ENCODE peak calls at places on chromosomes 3 and 15, in ten cellular contexts. One of them, this sample, is unnamed.

GRCh38 chr15:100204211-100204610 is 137.6 kb downstream of the ADAMTS17 start:
- DNase-seq in bronchial epithelial cell: no peak
- DNase-seq in fibroblast of lung: no peak
- DNase-seq in MM.1S: no peak
- DNase-seq in transverse colon: no peak
- DNase-seq in GM13977: no peak
- DNase-seq in neural crest cell: no peak
- DNase-seq in NB4: no peak
- DNase-seq in cardiac muscle cell: no peak
- DNase-seq in hepatocyte: no peak
- DNase-seq in this sample: no peak

GRCh38 chr15:52438047-52438446 is 90.6 kb downstream of the MYO5A start:
- DNase-seq in bronchial epithelial cell: peak; percentile 84
- DNase-seq in fibroblast of lung: no peak
- DNase-seq in MM.1S: no peak
- DNase-seq in transverse colon: no peak
- DNase-seq in GM13977: no peak
- DNase-seq in neural crest cell: no peak
- DNase-seq in NB4: peak; percentile 77
- DNase-seq in cardiac muscle cell: peak; percentile 65
- DNase-seq in hepatocyte: no peak
- DNase-seq in this sample: no peak

GRCh38 chr3:138351916-138352555 is 3.7 kb downstream of the MRAS start:
- DNase-seq in bronchial epithelial cell: no peak
- DNase-seq in fibroblast of lung: no peak
- DNase-seq in MM.1S: no peak
- DNase-seq in transverse colon: no peak
- DNase-seq in GM13977: no peak
- DNase-seq in neural crest cell: no peak
- DNase-seq in NB4: no peak
- DNase-seq in cardiac muscle cell: no peak
- DNase-seq in hepatocyte: no peak
- DNase-seq in this sample: no peak

GRCh38 chr3:104951426-104951825 is 415.3 kb upstream of the ALCAM start:
- DNase-seq in bronchial epithelial cell: peak; percentile 35
- DNase-seq in fibroblast of lung: peak; percentile 19
- DNase-seq in MM.1S: no peak
- DNase-seq in transverse colon: no peak
- DNase-seq in GM13977: no peak
- DNase-seq in neural crest cell: no peak
- DNase-seq in NB4: no peak
- DNase-seq in cardiac muscle cell: peak; percentile 20
- DNase-seq in hepatocyte: no peak
- DNase-seq in this sample: no peak

GRCh38 chr15:68230157-68231100 is 901 bp upstream of the CLN6 start:
- DNase-seq in bronchial epithelial cell: no peak
- DNase-seq in fibroblast of lung: no peak
- DNase-seq in MM.1S: no peak
- DNase-seq in transverse colon: peak; percentile 30
- DNase-seq in GM13977: peak; percentile 37
- DNase-seq in neural crest cell: no peak
- DNase-seq in NB4: peak; percentile 23
- DNase-seq in cardiac muscle cell: no peak
- DNase-seq in hepatocyte: no peak
- DNase-seq in this sample: peak; percentile 75

GRCh38 chr15:47196057-47196456 is 521.2 kb upstream of the SEMA6D start:
- DNase-seq in bronchial epithelial cell: peak; percentile 77
- DNase-seq in fibroblast of lung: peak; percentile 91
- DNase-seq in MM.1S: peak; percentile 83
- DNase-seq in transverse colon: peak; percentile 75
- DNase-seq in GM13977: peak; percentile 38
- DNase-seq in neural crest cell: peak; percentile 75
- DNase-seq in NB4: peak; percentile 74
- DNase-seq in cardiac muscle cell: peak; percentile 93
- DNase-seq in hepatocyte: peak; percentile 90
- DNase-seq in this sample: no peak

GRCh38 chr3:21835266-21835665 is 84.3 kb upstream of the ZNF385D start:
- DNase-seq in bronchial epithelial cell: peak; percentile 18
- DNase-seq in fibroblast of lung: peak; percentile 58
- DNase-seq in MM.1S: no peak
- DNase-seq in transverse colon: no peak
- DNase-seq in GM13977: no peak
- DNase-seq in neural crest cell: no peak
- DNase-seq in NB4: no peak
- DNase-seq in cardiac muscle cell: no peak
- DNase-seq in hepatocyte: no peak
- DNase-seq in this sample: no peak

GRCh38 chr15:88604972-88605506 is 16.1 kb upstream of the AEN start:
- DNase-seq in bronchial epithelial cell: no peak
- DNase-seq in fibroblast of lung: no peak
- DNase-seq in MM.1S: no peak
- DNase-seq in transverse colon: no peak
- DNase-seq in GM13977: no peak
- DNase-seq in neural crest cell: no peak
- DNase-seq in NB4: no peak
- DNase-seq in cardiac muscle cell: no peak
- DNase-seq in hepatocyte: no peak
- DNase-seq in this sample: no peak

GRCh38 chr15:52491460-52491859 is 37.2 kb downstream of the MYO5A start:
- DNase-seq in bronchial epithelial cell: no peak
- DNase-seq in fibroblast of lung: no peak
- DNase-seq in MM.1S: no peak
- DNase-seq in transverse colon: no peak
- DNase-seq in GM13977: no peak
- DNase-seq in neural crest cell: no peak
- DNase-seq in NB4: no peak
- DNase-seq in cardiac muscle cell: peak; percentile 13
- DNase-seq in hepatocyte: no peak
- DNase-seq in this sample: no peak

GRCh38 chr3:53134631-53135232 is 4.5 kb upstream of the RFT1 start:
- DNase-seq in bronchial epithelial cell: peak; percentile 58
- DNase-seq in fibroblast of lung: peak; percentile 74
- DNase-seq in MM.1S: peak; percentile 73
- DNase-seq in transverse colon: peak; percentile 89
- DNase-seq in GM13977: peak; percentile 82
- DNase-seq in neural crest cell: peak; percentile 56
- DNase-seq in NB4: peak; percentile 84
- DNase-seq in cardiac muscle cell: peak; percentile 83
- DNase-seq in hepatocyte: peak; percentile 85
- DNase-seq in this sample: no peak

GRCh38 chr3:107216711-107217110 is 160.5 kb upstream of the CCDC54 start:
- DNase-seq in bronchial epithelial cell: peak; percentile 85
- DNase-seq in fibroblast of lung: peak; percentile 99
- DNase-seq in MM.1S: no peak
- DNase-seq in transverse colon: no peak
- DNase-seq in GM13977: no peak
- DNase-seq in neural crest cell: no peak
- DNase-seq in NB4: no peak
- DNase-seq in cardiac muscle cell: peak; percentile 99
- DNase-seq in hepatocyte: peak; percentile 30
- DNase-seq in this sample: no peak

GRCh38 chr3:36988336-36988735 is 4.6 kb downstream of the EPM2AIP1 start:
- DNase-seq in bronchial epithelial cell: no peak
- DNase-seq in fibroblast of lung: no peak
- DNase-seq in MM.1S: no peak
- DNase-seq in transverse colon: no peak
- DNase-seq in GM13977: no peak
- DNase-seq in neural crest cell: no peak
- DNase-seq in NB4: no peak
- DNase-seq in cardiac muscle cell: no peak
- DNase-seq in hepatocyte: no peak
- DNase-seq in this sample: no peak

GRCh38 chr15:32866486-32867312 is 148.9 kb downstream of the GREM1 start:
- DNase-seq in bronchial epithelial cell: peak; percentile 23
- DNase-seq in fibroblast of lung: no peak
- DNase-seq in MM.1S: no peak
- DNase-seq in transverse colon: no peak
- DNase-seq in GM13977: no peak
- DNase-seq in neural crest cell: no peak
- DNase-seq in NB4: peak; percentile 65
- DNase-seq in cardiac muscle cell: no peak
- DNase-seq in hepatocyte: no peak
- DNase-seq in this sample: no peak

GRCh38 chr3:114644372-114644771 is 350.5 kb downstream of the TIGIT start:
- DNase-seq in bronchial epithelial cell: peak; percentile 40
- DNase-seq in fibroblast of lung: no peak
- DNase-seq in MM.1S: no peak
- DNase-seq in transverse colon: no peak
- DNase-seq in GM13977: no peak
- DNase-seq in neural crest cell: no peak
- DNase-seq in NB4: no peak
- DNase-seq in cardiac muscle cell: no peak
- DNase-seq in hepatocyte: no peak
- DNase-seq in this sample: no peak

GRCh38 chr3:66012711-66013110 is 26.0 kb downstream of the MAGI1 start:
- DNase-seq in bronchial epithelial cell: no peak
- DNase-seq in fibroblast of lung: no peak
- DNase-seq in MM.1S: no peak
- DNase-seq in transverse colon: no peak
- DNase-seq in GM13977: no peak
- DNase-seq in neural crest cell: no peak
- DNase-seq in NB4: no peak
- DNase-seq in cardiac muscle cell: no peak
- DNase-seq in hepatocyte: no peak
- DNase-seq in this sample: no peak

GRCh38 chr15:90718232-90718631 is 1.1 kb downstream of the BLM start:
- DNase-seq in bronchial epithelial cell: no peak
- DNase-seq in fibroblast of lung: no peak
- DNase-seq in MM.1S: no peak
- DNase-seq in transverse colon: no peak
- DNase-seq in GM13977: no peak
- DNase-seq in neural crest cell: no peak
- DNase-seq in NB4: peak; percentile 17
- DNase-seq in cardiac muscle cell: no peak
- DNase-seq in hepatocyte: no peak
- DNase-seq in this sample: no peak

GRCh38 chr15:88603885-88604284 is 17.3 kb upstream of the AEN start:
- DNase-seq in bronchial epithelial cell: no peak
- DNase-seq in fibroblast of lung: no peak
- DNase-seq in MM.1S: no peak
- DNase-seq in transverse colon: no peak
- DNase-seq in GM13977: no peak
- DNase-seq in neural crest cell: no peak
- DNase-seq in NB4: no peak
- DNase-seq in cardiac muscle cell: no peak
- DNase-seq in hepatocyte: no peak
- DNase-seq in this sample: no peak

GRCh38 chr15:34297059-34297458 is 40.5 kb downstream of the SLC12A6 start:
- DNase-seq in bronchial epithelial cell: no peak
- DNase-seq in fibroblast of lung: no peak
- DNase-seq in MM.1S: no peak
- DNase-seq in transverse colon: no peak
- DNase-seq in GM13977: no peak
- DNase-seq in neural crest cell: no peak
- DNase-seq in NB4: no peak
- DNase-seq in cardiac muscle cell: no peak
- DNase-seq in hepatocyte: no peak
- DNase-seq in this sample: no peak

GRCh38 chr3:13524979-13525669 is 23.8 kb upstream of the FBLN2 start:
- DNase-seq in bronchial epithelial cell: no peak
- DNase-seq in fibroblast of lung: peak; percentile 70
- DNase-seq in MM.1S: no peak
- DNase-seq in transverse colon: no peak
- DNase-seq in GM13977: no peak
- DNase-seq in neural crest cell: no peak
- DNase-seq in NB4: no peak
- DNase-seq in cardiac muscle cell: peak; percentile 81
- DNase-seq in hepatocyte: no peak
- DNase-seq in this sample: no peak

GRCh38 chr3:32334675-32335074 is 57.0 kb upstream of the CMTM7 start:
- DNase-seq in bronchial epithelial cell: peak; percentile 18
- DNase-seq in fibroblast of lung: no peak
- DNase-seq in MM.1S: no peak
- DNase-seq in transverse colon: no peak
- DNase-seq in GM13977: peak; percentile 50
- DNase-seq in neural crest cell: no peak
- DNase-seq in NB4: peak; percentile 25
- DNase-seq in cardiac muscle cell: no peak
- DNase-seq in hepatocyte: no peak
- DNase-seq in this sample: no peak
- TF ChIP-seq CTCF in bronchial epithelial cell: peak; percentile 36
- TF ChIP-seq CTCF in fibroblast of lung: no peak
- TF ChIP-seq CTCF in MM.1S: peak; percentile 32
- TF ChIP-seq CTCF in transverse colon: no peak
- TF ChIP-seq CTCF in GM13977: peak; percentile 64
- TF ChIP-seq CTCF in neural crest cell: peak; percentile 34
- TF ChIP-seq CTCF in NB4: peak; percentile 50
- TF ChIP-seq CTCF in cardiac muscle cell: peak; percentile 42
- TF ChIP-seq CTCF in hepatocyte: peak; percentile 16
- TF ChIP-seq CTCF in this sample: peak; percentile 41

DNA sequence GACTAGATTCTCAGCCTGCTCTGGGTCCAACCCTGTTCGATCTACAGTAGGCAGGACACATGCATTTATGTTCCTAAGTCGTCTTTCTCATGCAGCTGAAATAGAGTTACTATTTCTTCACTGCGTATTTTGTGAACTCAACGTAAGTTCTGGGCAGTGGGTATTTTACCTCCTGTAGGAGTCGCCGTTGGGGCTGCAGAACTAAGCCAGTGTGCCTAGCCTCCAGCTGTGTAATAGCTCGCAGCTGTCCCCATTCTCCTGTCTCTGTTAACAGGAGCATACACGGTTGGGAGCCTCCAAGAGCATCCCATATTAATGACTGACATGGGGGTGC is 58.4 kb upstream of the HRH1 start:
- DNase-seq in bronchial epithelial cell: no peak
- DNase-seq in fibroblast of lung: peak; percentile 43
- DNase-seq in MM.1S: no peak
- DNase-seq in transverse colon: no peak
- DNase-seq in GM13977: no peak
- DNase-seq in neural crest cell: no peak
- DNase-seq in NB4: peak; percentile 92
- DNase-seq in cardiac muscle cell: peak; percentile 48
- DNase-seq in hepatocyte: no peak
- DNase-seq in this sample: no peak
- TF ChIP-seq CTCF in bronchial epithelial cell: peak; percentile 11
- TF ChIP-seq CTCF in fibroblast of lung: peak; percentile 14
- TF ChIP-seq CTCF in MM.1S: no peak
- TF ChIP-seq CTCF in transverse colon: no peak
- TF ChIP-seq CTCF in GM13977: no peak
- TF ChIP-seq CTCF in neural crest cell: no peak
- TF ChIP-seq CTCF in NB4: peak; percentile 56
- TF ChIP-seq CTCF in cardiac muscle cell: peak; percentile 36
- TF ChIP-seq CTCF in hepatocyte: no peak
- TF ChIP-seq CTCF in this sample: peak; percentile 65

GRCh38 chr3:170908235-170909116 is at the start of gene EIF5A2:
- DNase-seq in bronchial epithelial cell: peak; percentile 82
- DNase-seq in fibroblast of lung: peak; percentile 95
- DNase-seq in MM.1S: peak; percentile 98
- DNase-seq in transverse colon: peak; percentile 90
- DNase-seq in GM13977: peak; percentile 76
- DNase-seq in neural crest cell: peak; percentile 79
- DNase-seq in NB4: peak; percentile 98
- DNase-seq in cardiac muscle cell: peak; percentile 99
- DNase-seq in hepatocyte: peak; percentile 97
- DNase-seq in this sample: peak; percentile 95
- TF ChIP-seq CTCF in bronchial epithelial cell: no peak
- TF ChIP-seq CTCF in fibroblast of lung: no peak
- TF ChIP-seq CTCF in MM.1S: no peak
- TF ChIP-seq CTCF in transverse colon: no peak
- TF ChIP-seq CTCF in GM13977: no peak
- TF ChIP-seq CTCF in neural crest cell: no peak
- TF ChIP-seq CTCF in NB4: no peak
- TF ChIP-seq CTCF in cardiac muscle cell: no peak
- TF ChIP-seq CTCF in hepatocyte: no peak
- TF ChIP-seq CTCF in this sample: peak; percentile 45

GRCh38 chr15:95024388-95024787 is 793.0 kb downstream of the MCTP2 start:
- DNase-seq in bronchial epithelial cell: peak; percentile 63
- DNase-seq in fibroblast of lung: peak; percentile 63
- DNase-seq in MM.1S: peak; percentile 46
- DNase-seq in transverse colon: no peak
- DNase-seq in GM13977: no peak
- DNase-seq in neural crest cell: no peak
- DNase-seq in NB4: peak; percentile 70
- DNase-seq in cardiac muscle cell: peak; percentile 58
- DNase-seq in hepatocyte: peak; percentile 54
- DNase-seq in this sample: no peak
- TF ChIP-seq CTCF in bronchial epithelial cell: peak; percentile 59
- TF ChIP-seq CTCF in fibroblast of lung: peak; percentile 39
- TF ChIP-seq CTCF in MM.1S: peak; percentile 49
- TF ChIP-seq CTCF in transverse colon: no peak
- TF ChIP-seq CTCF in GM13977: peak; percentile 22
- TF ChIP-seq CTCF in neural crest cell: peak; percentile 57
- TF ChIP-seq CTCF in NB4: peak; percentile 72
- TF ChIP-seq CTCF in cardiac muscle cell: peak; percentile 62
- TF ChIP-seq CTCF in hepatocyte: peak; percentile 41
- TF ChIP-seq CTCF in this sample: peak; percentile 81